ENCODE peak calls at places on chromosomes 4 and X, in four cellular contexts. T is HepG2, Q is K562, B is GM12878. U is an unnamed sample.

GRCh38 chr4:148808416-148808815 is 366.2 kb upstream of the NR3C2 start:
- DNase-seq in Q (no peak), B (no peak), T (no peak), U (no peak)

GRCh38 chr4:89039735-89040338 is 17.1 kb downstream of the FAM13A start:
- DNase-seq in T (no peak), Q (no peak), B (no peak), U (no peak)

GRCh38 chr4:140103676-140104075 is 50.3 kb downstream of the MAML3 start:
- DNase-seq in Q (no peak), T (no peak), B (peak), U (no peak)

GRCh38 chr4:186644737-186645261 is 78.9 kb downstream of the FAT1 start:
- DNase-seq in B (no peak), Q (peak), T (peak), U (no peak)

GRCh38 chr4:73341454-73341853 is 62.6 kb upstream of the ALB start:
- DNase-seq in Q (peak), T (peak), B (peak), U (peak)

GRCh38 chr4:14111730-14112171 is 484.2 kb upstream of the BOD1L1 start:
- DNase-seq in T (no peak), Q (no peak), B (no peak), U (no peak)

GRCh38 chr4:187840814-187841213 is 154.8 kb upstream of the ZFP42 start:
- DNase-seq in Q (no peak), B (no peak), T (no peak), U (no peak)

GRCh38 chr4:4446434-4446833 is 59.5 kb downstream of the NSG1 start:
- DNase-seq in T (no peak), Q (no peak), B (no peak), U (no peak)

GRCh38 chrX:2484232-2484631 is 16.5 kb downstream of the DHRSX start:
- DNase-seq in Q (no peak), B (no peak), T (no peak), U (no peak)

GRCh38 chr4:82562553-82562854 is 716 bp upstream of the TMEM150C start:
- DNase-seq in Q (no peak), B (no peak), T (no peak), U (no peak)

GRCh38 chr4:114132830-114133229 is 153.4 kb upstream of the ARSJ start:
- DNase-seq in T (no peak), B (no peak), Q (peak), U (peak)

GRCh38 chr4:56086073-56086521 is 137.4 kb downstream of the CEP135 start:
- DNase-seq in T (no peak), B (no peak), Q (no peak), U (peak)

DNA sequence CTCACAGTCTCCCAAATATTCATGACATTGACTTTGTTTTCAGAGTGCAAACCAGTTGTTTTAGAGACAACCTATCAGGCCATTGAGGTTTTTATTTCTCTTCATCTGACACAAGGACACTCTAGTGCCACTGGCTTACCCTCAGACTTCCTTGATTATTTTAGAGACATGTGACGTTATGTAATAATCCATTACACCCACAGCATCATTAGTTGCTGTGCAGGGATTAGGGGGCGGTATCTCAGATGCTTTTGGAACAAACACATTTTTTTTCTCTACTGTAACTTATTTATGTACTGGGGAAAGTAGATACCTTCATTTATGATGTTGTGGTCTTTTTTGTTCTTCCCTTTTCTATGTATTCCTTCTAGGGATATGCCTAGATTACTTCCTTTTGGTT is 2293.1 kb downstream of the PCDH7 start:
- DNase-seq in T (no peak), Q (no peak), B (no peak), U (no peak)
- TF ChIP-seq FOXK2 in T (no peak), Q (no peak), B (no peak), U (no peak)

GRCh38 chr4:157514711-157515110 is 294.2 kb downstream of the GRIA2 start:
- DNase-seq in T (peak), B (no peak), Q (no peak), U (peak)
- TF ChIP-seq FOXK2 in T (no peak), B (no peak), Q (no peak), U (no peak)

GRCh38 chrX:41481264-41482109 is 34.3 kb downstream of the NYX start:
- DNase-seq in B (no peak), T (peak), Q (peak), U (peak)

GRCh38 chrX:41480508-41481260 is 33.5 kb downstream of the NYX start:
- DNase-seq in Q (no peak), T (no peak), B (no peak), U (no peak)

GRCh38 chrX:41478397-41478911 is 31.3 kb downstream of the NYX start:
- DNase-seq in B (no peak), T (no peak), Q (no peak), U (no peak)

DNA sequence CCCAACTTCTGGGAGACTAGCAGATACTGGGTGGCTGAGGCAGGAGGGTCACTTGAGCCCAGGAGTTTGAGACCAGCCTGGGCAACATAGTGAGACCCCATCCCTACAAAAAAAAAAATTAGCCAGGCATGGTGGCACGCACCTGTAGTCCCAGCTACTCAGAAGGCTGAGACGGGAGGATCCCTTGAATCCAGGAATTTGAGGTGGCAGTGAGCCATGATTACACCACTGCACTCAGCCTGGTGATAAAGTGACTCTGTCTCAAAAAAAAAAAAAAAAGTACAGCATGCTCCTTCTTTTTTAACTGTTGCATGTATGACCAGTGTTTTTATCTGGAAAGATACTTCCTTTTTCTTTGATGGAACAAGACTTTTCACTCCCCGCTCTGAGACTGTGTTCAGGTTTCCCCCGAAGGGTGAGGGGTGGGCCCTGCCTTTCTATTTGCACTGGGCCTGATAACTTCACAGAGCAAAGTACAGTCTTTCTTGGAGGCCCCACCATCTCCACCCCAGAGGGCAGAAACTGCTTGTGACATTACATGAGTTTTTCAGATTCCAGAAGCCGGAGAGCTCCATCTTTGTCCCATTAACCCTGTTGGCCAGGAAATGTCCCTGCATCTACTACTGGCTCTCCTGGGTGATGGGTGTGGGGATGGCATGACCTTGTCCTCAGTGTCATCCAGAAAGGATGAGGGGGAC is 35.2 kb downstream of the NYX start:
- DNase-seq in Q (no peak), B (no peak), T (peak), U (no peak)
- TF ChIP-seq FOXK2 in Q (no peak), B (no peak), T (no peak), U (no peak)

DNA sequence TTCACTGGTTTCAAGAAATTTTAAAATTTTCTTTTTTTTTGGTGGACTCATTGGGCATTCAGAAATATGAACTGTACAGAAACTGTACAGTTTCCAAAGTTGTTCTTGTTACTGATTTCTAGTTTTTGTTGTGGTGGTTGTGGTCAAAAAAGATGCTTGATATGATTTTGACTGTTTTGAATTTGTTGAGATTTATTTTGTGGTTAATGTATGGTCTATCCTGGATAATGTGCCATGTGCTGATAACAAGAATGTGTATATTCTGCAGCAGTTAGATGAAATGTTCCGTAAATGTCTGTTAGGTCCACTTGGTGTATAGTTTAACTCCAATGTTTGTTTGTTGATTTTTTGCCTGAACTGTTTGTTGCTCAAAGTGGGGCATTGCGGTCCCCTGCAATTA is 127.6 kb upstream of the NUDT6 start:
- DNase-seq in T (no peak), Q (no peak), B (no peak), U (no peak)
- TF ChIP-seq FOXK2 in T (no peak), Q (no peak), B (no peak), U (no peak)

GRCh38 chr4:7207791-7208231 is 15.5 kb downstream of the SORCS2 start:
- DNase-seq in B (no peak), T (no peak), Q (no peak), U (no peak)
- TF ChIP-seq FOXK2 in B (no peak), T (no peak), Q (no peak), U (no peak)

GRCh38 chr4:5967783-5968182 is 50.4 kb downstream of the C4orf50 start:
- DNase-seq in B (no peak), Q (no peak), T (no peak), U (no peak)

GRCh38 chr4:5963611-5964010 is 54.6 kb downstream of the C4orf50 start:
- DNase-seq in B (no peak), Q (no peak), T (no peak), U (peak)

GRCh38 chr4:5964030-5964429 is 54.2 kb downstream of the C4orf50 start:
- DNase-seq in B (no peak), Q (no peak), T (no peak), U (no peak)

GRCh38 chr4:5962416-5962815 is 55.8 kb downstream of the C4orf50 start:
- DNase-seq in Q (no peak), T (no peak), B (no peak), U (no peak)

DNA sequence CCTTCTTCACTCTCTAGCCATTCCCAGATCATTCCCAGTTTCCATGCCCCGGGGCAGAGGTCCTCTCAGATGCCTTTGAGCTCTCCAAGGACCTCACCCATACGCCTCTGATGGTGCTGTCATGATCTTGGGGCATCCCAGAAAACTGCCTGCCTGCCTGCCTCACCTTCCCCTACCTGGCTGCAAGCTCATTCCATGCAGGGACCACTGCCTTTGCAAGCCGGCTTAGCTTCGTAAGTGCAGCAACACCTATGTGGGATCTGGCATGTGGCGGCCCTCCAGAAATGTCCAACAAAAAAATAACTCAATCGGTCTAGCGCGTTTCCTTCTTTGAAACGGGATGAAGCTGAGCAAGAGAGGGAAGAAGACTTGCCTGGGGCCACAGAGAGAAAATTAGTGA is 53.0 kb downstream of the C4orf50 start:
- DNase-seq in Q (no peak), B (no peak), T (no peak), U (no peak)
- TF ChIP-seq FOXK2 in Q (no peak), B (no peak), T (no peak), U (no peak)